ENCODE peak calls at places on chromosomes 2 and 18, in eight cellular contexts. M, I, E, D, Y, X, H and V are unnamed samples.

GRCh38 chr2:120593921-120594686 is 141.6 kb upstream of the GLI2 start:
- DNase-seq in D (no peak), M (no peak), I (no peak), E (no peak), H (no peak), X (no peak), Y (no peak), V (no peak)

GRCh38 chr18:75340206-75340605 is 87.3 kb downstream of the SMIM21 start:
- DNase-seq in Y (no peak), D (no peak), E (no peak), I (no peak), X (no peak), M (no peak), H (no peak), V (no peak)

GRCh38 chr2:128308889-128309288 is 9.8 kb downstream of the HS6ST1 start:
- DNase-seq in D (no peak), X (no peak), E (no peak), I (no peak), Y (no peak), M (no peak), H (no peak), V (no peak)

GRCh38 chr2:68936889-68937288 is 15.8 kb downstream of the GKN2 start:
- DNase-seq in Y (no peak), D (no peak), E (no peak), H (no peak), I (no peak), M (no peak), X (no peak), V (no peak)

GRCh38 chr2:240522406-240522805 is 35.4 kb downstream of the ANKMY1 start:
- DNase-seq in E (peak; percentile 20), I (no peak), D (no peak), Y (no peak), M (no peak), H (no peak), X (no peak), V (no peak)

GRCh38 chr2:62814132-62814531 is 108.6 kb downstream of the EHBP1 start:
- DNase-seq in H (no peak), M (no peak), I (no peak), E (no peak), X (no peak), D (peak; percentile 16), Y (peak; percentile 23), V (peak; percentile 5)

GRCh38 chr2:123514808-123515207 is 510.3 kb upstream of the CNTNAP5 start:
- DNase-seq in X (no peak), D (no peak), Y (no peak), E (no peak), H (no peak), I (no peak), M (no peak), V (no peak)

GRCh38 chr2:118242216-118242615 is 153.9 kb downstream of the INSIG2 start:
- DNase-seq in M (no peak), E (no peak), Y (no peak), H (no peak), D (no peak), I (no peak), X (no peak), V (no peak)

GRCh38 chr18:77131100-77131651 is 1.4 kb downstream of the MBP start:
- DNase-seq in H (no peak), M (no peak), Y (peak; percentile 53), X (peak; percentile 51), E (peak; percentile 66), D (peak; percentile 42), I (no peak), V (peak; percentile 77)

GRCh38 chr2:68157002-68157401 is 686 bp upstream of the PNO1 start:
- DNase-seq in E (no peak), X (no peak), M (no peak), D (peak; percentile 47), I (no peak), Y (no peak), H (no peak), V (no peak)

GRCh38 chr2:152354069-152354755 is 19.2 kb downstream of the FMNL2 start:
- DNase-seq in Y (no peak), H (no peak), I (no peak), X (no peak), D (no peak), E (no peak), M (no peak), V (no peak)

GRCh38 chr2:155846249-155846648 is 486.3 kb downstream of the NR4A2 start:
- DNase-seq in Y (no peak), H (no peak), I (no peak), E (no peak), D (no peak), M (no peak), X (no peak), V (no peak)

GRCh38 chr2:10632230-10632629 is 57.5 kb downstream of the NOL10 start:
- DNase-seq in D (no peak), M (no peak), H (no peak), E (no peak), X (no peak), Y (no peak), I (no peak), V (no peak)

GRCh38 chr2:43021791-43022500 is 204.5 kb downstream of the ZFP36L2 start:
- DNase-seq in I (no peak), H (peak; percentile 30), M (no peak), Y (peak; percentile 32), D (no peak), X (no peak), E (no peak), V (no peak)

GRCh38 chr2:218805627-218806026 is 23.7 kb downstream of the CYP27A1 start:
- DNase-seq in Y (no peak), H (no peak), I (no peak), X (no peak), M (no peak), E (no peak), D (no peak), V (no peak)

GRCh38 chr2:23425886-23426283 is 40.9 kb downstream of the KLHL29 start:
- DNase-seq in M (no peak), X (no peak), I (no peak), Y (no peak), D (no peak), E (no peak), H (no peak), V (no peak)

GRCh38 chr18:13566941-13567762 is 159.2 kb downstream of the FAM210A start:
- DNase-seq in E (peak; percentile 57), I (no peak), H (no peak), D (no peak), M (peak; percentile 59), Y (no peak), X (no peak), V (peak; percentile 60)

GRCh38 chr2:163347982-163348842 is 387.6 kb downstream of the FIGN start:
- DNase-seq in X (no peak), H (peak; percentile 49), Y (peak; percentile 54), D (no peak), E (no peak), M (no peak), I (no peak), V (no peak)

GRCh38 chr2:239195318-239195871 is 205.4 kb downstream of the HDAC4 start:
- DNase-seq in I (no peak), Y (no peak), M (no peak), E (peak; percentile 12), H (peak; percentile 30), D (no peak), X (no peak), V (no peak)

GRCh38 chr2:235937936-235938335 is 230.2 kb downstream of the GBX2 start:
- DNase-seq in I (no peak), Y (no peak), E (no peak), X (no peak), H (no peak), D (no peak), M (no peak), V (no peak)

GRCh38 chr2:237418300-237418699 is 4.3 kb upstream of the COL6A3 start:
- DNase-seq in E (no peak), Y (no peak), D (no peak), H (no peak), I (no peak), M (no peak), X (no peak), V (no peak)

GRCh38 chr18:29154758-29155725 is 978.1 kb upstream of the CDH2 start:
- DNase-seq in I (no peak), H (no peak), M (no peak), X (no peak), Y (no peak), E (no peak), D (peak; percentile 13), V (no peak)

GRCh38 chr2:237128026-237128703 is 42.5 kb downstream of the COPS8 start:
- DNase-seq in D (peak; percentile 72), I (no peak), Y (peak; percentile 92), M (no peak), H (no peak), X (peak; percentile 36), E (peak; percentile 59), V (no peak)

GRCh38 chr2:86319700-86320369 is 17.6 kb downstream of the REEP1 start:
- DNase-seq in Y (no peak), M (no peak), X (no peak), H (no peak), E (no peak), D (no peak), I (no peak), V (no peak)

GRCh38 chr18:21682276-21683051 is 22.1 kb downstream of the ABHD3 start:
- DNase-seq in E (peak; percentile 45), H (peak; percentile 33), I (no peak), Y (no peak), M (peak; percentile 21), D (no peak), X (no peak), V (no peak)

GRCh38 chr2:15554525-15555218 is 6.5 kb downstream of the NBAS start:
- DNase-seq in M (no peak), E (no peak), I (no peak), D (no peak), Y (no peak), X (no peak), H (no peak), V (no peak)

GRCh38 chr2:241547781-241548450 is 10.6 kb upstream of the BOK start:
- DNase-seq in E (no peak), D (no peak), I (no peak), M (no peak), X (no peak), H (no peak), Y (no peak), V (no peak)

GRCh38 chr2:152407204-152407721 is 72.3 kb downstream of the FMNL2 start:
- DNase-seq in H (peak; percentile 32), I (no peak), Y (peak; percentile 49), M (peak; percentile 26), X (no peak), D (no peak), E (no peak), V (peak; percentile 69)

GRCh38 chr2:237475704-237476107 is 11.3 kb upstream of the MLPH start:
- DNase-seq in E (no peak), X (peak; percentile 26), Y (no peak), M (no peak), I (no peak), H (no peak), D (peak; percentile 86), V (no peak)

GRCh38 chr18:79925656-79925979 is 25.8 kb downstream of the SLC66A2 start:
- DNase-seq in I (no peak), D (no peak), M (no peak), X (no peak), H (no peak), Y (no peak), E (no peak), V (no peak)